ENCODE peak calls at places on chromosomes 3 and 15, in nine cellular contexts. N, D, S, W, O, J, G, T and C are unnamed samples.

GRCh38 chr3:110400315-110400714 is 671.3 kb upstream of the NECTIN3 start:
- DNase-seq in N (no peak), D (no peak), S (no peak), W (no peak), O (no peak), J (no peak), G (no peak), T (no peak), C (no peak)

GRCh38 chr15:76674883-76675282 is 230.3 kb downstream of the SCAPER start:
- DNase-seq in N (no peak), D (no peak), S (no peak), W (no peak), O (no peak), J (no peak), G (no peak), T (no peak), C (no peak)

GRCh38 chr3:52684184-52684583 is 1.5 kb downstream of the PBRM1 start:
- DNase-seq in N (no peak), D (no peak), S (no peak), W (no peak), O (no peak), J (no peak), G (no peak), T (no peak), C (no peak)

GRCh38 chr3:122880173-122880572 is 85.3 kb downstream of the SLC49A4 start:
- DNase-seq in N (no peak), D (no peak), S (no peak), W (no peak), O (no peak), J (no peak), G (no peak), T (no peak), C (no peak)

GRCh38 chr15:27249723-27250160 is 278.8 kb downstream of the GABRG3 start:
- DNase-seq in N (no peak), D (no peak), S (no peak), W (no peak), O (no peak), J (no peak), G (no peak), T (no peak), C (no peak)

GRCh38 chr3:99532246-99532645 is 106.1 kb upstream of the COL8A1 start:
- DNase-seq in N (no peak), D (peak), S (peak), W (no peak), O (peak), J (peak), G (peak), T (peak), C (peak)

GRCh38 chr3:77319711-77320110 is 279.8 kb downstream of the ROBO2 start:
- DNase-seq in N (no peak), D (peak), S (peak), W (no peak), O (peak), J (no peak), G (no peak), T (no peak), C (no peak)

GRCh38 chr15:75167588-75168076 is 34.0 kb upstream of the C15orf39 start:
- DNase-seq in N (no peak), D (no peak), S (no peak), W (no peak), O (no peak), J (no peak), G (no peak), T (no peak), C (no peak)

GRCh38 chr3:66037330-66037985 is 1.3 kb downstream of the MAGI1 start:
- DNase-seq in N (peak), D (peak), S (peak), W (no peak), O (peak), J (no peak), G (peak), T (peak), C (peak)

GRCh38 chr3:146839727-146840126 is 234.6 kb upstream of the PLSCR5 start:
- DNase-seq in N (no peak), D (no peak), S (no peak), W (no peak), O (no peak), J (no peak), G (no peak), T (no peak), C (no peak)

GRCh38 chr3:87691109-87691508 is 367.7 kb downstream of the CGGBP1 start:
- DNase-seq in N (no peak), D (no peak), S (no peak), W (no peak), O (no peak), J (no peak), G (no peak), T (no peak), C (no peak)

GRCh38 chr3:145197051-145197562 is 963.9 kb downstream of the PLOD2 start:
- DNase-seq in N (no peak), D (no peak), S (no peak), W (no peak), O (no peak), J (no peak), G (no peak), T (peak), C (no peak)

GRCh38 chr3:190318666-190319065 is 3.6 kb downstream of the CLDN1 start:
- DNase-seq in N (no peak), D (no peak), S (no peak), W (no peak), O (no peak), J (no peak), G (no peak), T (no peak), C (no peak)
- TF ChIP-seq EP300 in N (no peak), D (no peak), S (no peak), W (no peak), O (no peak), J (no peak), G (no peak), T (no peak), C (no peak)

DNA sequence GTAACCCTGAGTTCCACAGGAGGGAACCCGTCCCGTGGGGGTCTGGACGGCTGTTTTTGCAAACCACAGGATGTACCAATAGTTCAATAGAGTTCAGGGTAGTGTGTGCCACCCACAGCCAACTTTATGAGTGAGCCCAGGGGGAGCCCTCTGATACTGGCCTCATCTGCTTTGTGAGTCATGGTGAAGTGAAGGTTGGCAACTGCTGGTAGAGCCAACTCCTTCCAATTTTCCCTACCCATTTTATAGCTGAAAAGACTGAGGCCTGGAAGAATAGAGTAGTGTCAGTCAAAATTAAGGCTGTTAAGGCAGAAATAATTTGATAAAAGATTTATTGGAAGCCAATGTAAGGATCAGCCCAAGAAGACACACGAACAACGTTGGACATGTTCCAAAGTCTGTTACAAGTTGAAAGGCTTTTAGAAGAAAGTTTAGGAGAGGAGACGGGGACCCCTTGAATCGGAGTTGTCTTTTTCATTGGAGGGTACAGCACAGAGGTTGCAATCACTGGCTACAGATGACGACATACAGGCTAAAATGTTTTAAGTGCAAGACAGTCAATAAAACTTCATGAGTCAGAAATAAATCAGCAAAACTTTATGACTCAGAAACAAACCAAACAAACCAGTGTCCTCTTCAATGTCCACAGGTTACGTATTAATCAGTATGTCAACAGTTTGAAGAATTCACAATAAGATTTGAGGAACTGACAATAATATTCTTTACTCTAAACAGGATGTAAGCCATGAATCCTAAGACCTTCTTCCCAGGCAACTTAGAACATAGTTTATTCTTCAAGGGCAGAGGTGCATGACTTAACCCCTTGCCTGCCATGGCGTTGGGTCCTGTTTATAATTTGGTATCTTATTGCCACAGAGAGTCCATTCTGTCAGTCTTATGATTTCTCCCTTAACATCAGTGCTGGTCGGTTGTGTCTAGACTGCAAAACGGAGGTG is 62.9 kb upstream of the NR2E3 start:
- DNase-seq in N (no peak), D (no peak), S (peak), W (no peak), O (peak), J (no peak), G (no peak), T (no peak), C (no peak)
- TF ChIP-seq EP300 in N (no peak), D (no peak), S (peak), W (no peak), O (peak), J (no peak), G (no peak), T (no peak), C (no peak)

GRCh38 chr3:171176244-171176925 is 149.9 kb upstream of the SLC2A2 start:
- DNase-seq in N (no peak), D (no peak), S (no peak), W (peak), O (no peak), J (no peak), G (no peak), T (no peak), C (no peak)

GRCh38 chr3:171177056-171177455 is 150.5 kb upstream of the SLC2A2 start:
- DNase-seq in N (no peak), D (no peak), S (no peak), W (peak), O (no peak), J (no peak), G (no peak), T (no peak), C (no peak)

GRCh38 chr3:171172070-171172469 is 145.6 kb upstream of the SLC2A2 start:
- DNase-seq in N (no peak), D (no peak), S (no peak), W (no peak), O (no peak), J (no peak), G (no peak), T (no peak), C (no peak)

GRCh38 chr3:171175840-171176239 is 149.3 kb upstream of the SLC2A2 start:
- DNase-seq in N (no peak), D (no peak), S (no peak), W (no peak), O (no peak), J (no peak), G (no peak), T (no peak), C (no peak)

GRCh38 chr3:171173732-171174131 is 147.2 kb upstream of the SLC2A2 start:
- DNase-seq in N (peak), D (no peak), S (no peak), W (no peak), O (no peak), J (no peak), G (no peak), T (no peak), C (no peak)
- TF ChIP-seq EP300 in N (no peak), D (no peak), S (no peak), W (no peak), O (no peak), J (no peak), G (no peak), T (no peak), C (no peak)

GRCh38 chr3:48439820-48440589 is at the start of the genes CCDC51 and TMA7:
- DNase-seq in N (peak), D (peak), S (peak), W (peak), O (peak), J (peak), G (peak), T (peak), C (peak)
- TF ChIP-seq EP300 in N (no peak), D (no peak), S (no peak), W (no peak), O (peak), J (peak), G (no peak), T (no peak), C (no peak)

DNA sequence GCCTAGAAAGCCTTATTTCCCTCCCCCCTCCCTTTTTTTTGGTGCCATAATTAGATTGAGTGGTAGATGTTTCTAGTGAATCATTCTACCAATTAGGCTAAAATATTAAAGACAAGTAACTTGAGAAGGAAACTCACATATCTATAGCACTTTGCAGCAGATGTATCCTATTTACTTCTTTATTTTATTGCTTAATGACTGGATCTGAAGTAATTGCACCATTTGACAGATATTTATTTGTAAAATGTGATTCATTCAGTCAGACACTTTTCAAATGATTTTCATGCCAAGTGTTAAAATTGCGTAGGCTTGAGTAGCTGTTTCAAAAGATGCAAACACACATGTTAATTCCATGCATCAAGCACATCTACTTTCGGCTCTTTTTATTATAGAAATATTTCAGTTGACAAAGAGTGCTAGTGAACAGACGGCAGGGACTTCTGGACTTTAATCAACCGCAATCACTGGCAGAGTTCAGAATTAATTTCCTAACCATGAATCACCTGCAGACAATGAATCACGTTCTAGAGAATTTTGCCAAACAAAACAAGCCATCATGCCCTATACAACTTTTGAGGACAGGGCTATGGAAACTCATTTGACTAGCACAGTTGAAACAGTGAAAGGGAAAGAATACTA is 636.9 kb downstream of the MECOM start:
- DNase-seq in N (no peak), D (no peak), S (no peak), W (no peak), O (peak), J (no peak), G (no peak), T (no peak), C (no peak)
- TF ChIP-seq EP300 in N (no peak), D (no peak), S (no peak), W (no peak), O (no peak), J (peak), G (no peak), T (no peak), C (no peak)

GRCh38 chr15:36501063-36501678 is 78.3 kb upstream of the CDIN1 start:
- DNase-seq in N (no peak), D (peak), S (peak), W (no peak), O (peak), J (peak), G (no peak), T (no peak), C (no peak)
- TF ChIP-seq EP300 in N (no peak), D (no peak), S (no peak), W (no peak), O (no peak), J (no peak), G (no peak), T (no peak), C (no peak)